ENCODE peak calls at places on chromosomes 7 and 10, in nine cellular contexts. Z, N, K, J, G, C, H, U and X are unnamed samples.

GRCh38 chr10:10826125-10826524 is 191.5 kb upstream of the CELF2 start:
- DNase-seq in H (no peak), Z (no peak), U (no peak), J (no peak), N (no peak), K (no peak), G (peak), C (no peak), X (no peak)

GRCh38 chr7:105003275-105003674 is 10.7 kb upstream of the KMT2E start:
- DNase-seq in H (no peak), Z (no peak), U (no peak), C (peak), K (no peak), J (peak), N (no peak), G (peak), X (no peak)

GRCh38 chr7:22718911-22719420 is 8.0 kb upstream of the IL6 start:
- DNase-seq in H (no peak), C (no peak), K (no peak), Z (no peak), N (no peak), J (no peak), G (no peak), U (no peak), X (no peak)

GRCh38 chr7:22302951-22303423 is 54.0 kb downstream of the RAPGEF5 start:
- DNase-seq in H (no peak), U (no peak), C (no peak), N (no peak), Z (no peak), G (no peak), J (no peak), K (no peak), X (no peak)

GRCh38 chr7:105580022-105580740 is 1.1 kb downstream of the EFCAB10 start:
- DNase-seq in G (no peak), N (no peak), K (no peak), H (no peak), C (no peak), Z (no peak), J (no peak), U (no peak), X (no peak)

GRCh38 chr7:47503283-47503682 is 78.6 kb downstream of the TNS3 start:
- DNase-seq in U (no peak), C (no peak), G (no peak), N (no peak), K (no peak), H (peak), J (peak), Z (no peak), X (no peak)

GRCh38 chr7:90625562-90625961 is 29.4 kb downstream of the CDK14 start:
- DNase-seq in J (no peak), G (no peak), N (no peak), Z (no peak), C (no peak), H (peak), K (no peak), U (no peak), X (no peak)

GRCh38 chr7:100128602-100128963 is 1.8 kb downstream of the MBLAC1 start:
- DNase-seq in N (no peak), H (no peak), C (no peak), U (no peak), Z (no peak), J (no peak), K (no peak), G (no peak), X (no peak)

GRCh38 chr7:76269895-76270294 is 32.6 kb upstream of the HSPB1 start:
- DNase-seq in U (no peak), H (no peak), K (no peak), N (no peak), G (no peak), J (peak), C (no peak), Z (no peak), X (no peak)

GRCh38 chr7:147196476-147196875 is 1079.9 kb downstream of the CNTNAP2 start:
- DNase-seq in H (no peak), U (no peak), C (no peak), G (no peak), Z (no peak), N (no peak), K (no peak), J (no peak), X (no peak)

GRCh38 chr10:51888263-51888662 is 188.9 kb upstream of the CSTF2T start:
- DNase-seq in U (no peak), G (no peak), K (no peak), N (no peak), J (no peak), C (no peak), Z (no peak), H (no peak), X (no peak)

GRCh38 chr7:40544277-40544723 is 409.5 kb downstream of the SUGCT start:
- DNase-seq in C (no peak), K (no peak), H (no peak), J (no peak), Z (no peak), U (no peak), G (no peak), N (no peak), X (no peak)

GRCh38 chr10:86343761-86344160 is 22.8 kb downstream of the GRID1 start:
- DNase-seq in U (no peak), N (no peak), H (peak), J (no peak), K (no peak), C (no peak), G (no peak), Z (no peak), X (no peak)